ENCODE peak calls at places on chromosomes 16 and 17, in five cellular contexts. C is tibial nerve; G is neuronal stem cell; R is effector memory CD4-positive, alpha-beta T cell; W is stomach. X is an unnamed sample.

GRCh38 chr16:30958164-30959083 is 870 bp downstream of the SETD1A start:
- DNase-seq in C (no peak), G (peak; percentile 48), W (peak; percentile 56), R (no peak), X (peak; percentile 68)

GRCh38 chr17:77279448-77280303 is 138.9 kb downstream of the SEC14L1 start:
- DNase-seq in G (no peak), R (no peak), W (peak; percentile 44), C (no peak), X (peak; percentile 90)

GRCh38 chr17:79991924-79992656 is 43.6 kb downstream of the TBC1D16 start:
- DNase-seq in G (no peak), C (no peak), W (peak; percentile 50), R (no peak), X (no peak)

GRCh38 chr17:58356231-58356630 is 4.2 kb upstream of the SUPT4H1 start:
- DNase-seq in R (no peak), C (no peak), W (no peak), G (no peak), X (no peak)

GRCh38 chr17:11506635-11507034 is 91.6 kb upstream of the DNAH9 start:
- DNase-seq in R (no peak), C (no peak), W (no peak), G (peak; percentile 83), X (no peak)

GRCh38 chr16:84295203-84295850 is 649 bp downstream of the WFDC1 start:
- DNase-seq in R (no peak), C (no peak), G (no peak), W (no peak), X (no peak)

GRCh38 chr16:67249178-67249759 is 490 bp downstream of the SLC9A5 start:
- DNase-seq in G (no peak), W (no peak), R (no peak), C (no peak), X (no peak)

GRCh38 chr17:39618252-39618913 is 8.4 kb upstream of the PPP1R1B start:
- DNase-seq in G (no peak), R (no peak), C (no peak), W (no peak), X (no peak)

GRCh38 chr16:16915771-16916170 is 536.8 kb downstream of the NPIPA7 start:
- DNase-seq in C (no peak), R (no peak), W (no peak), G (no peak), X (no peak)

GRCh38 chr17:61584866-61585265 is 6.2 kb downstream of the NACA2 start:
- DNase-seq in W (no peak), R (no peak), G (no peak), C (no peak), X (no peak)

GRCh38 chr16:8063151-8063550 is 527.2 kb downstream of the TMEM114 start:
- DNase-seq in R (no peak), G (no peak), C (no peak), W (no peak), X (no peak)

GRCh38 chr16:70740919-70741778 is 55.3 kb upstream of the MTSS2 start:
- DNase-seq in C (no peak), R (no peak), W (no peak), G (no peak), X (no peak)

GRCh38 chr17:75454193-75454592 is 2.2 kb upstream of the TMEM94 start:
- DNase-seq in G (no peak), C (no peak), W (no peak), R (no peak), X (no peak)

GRCh38 chr16:49101997-49102396 is 179.6 kb downstream of the CBLN1 start:
- DNase-seq in C (no peak), W (no peak), G (no peak), R (no peak), X (no peak)

GRCh38 chr16:56742030-56742984 is 12.4 kb downstream of the NUP93 start:
- DNase-seq in W (no peak), C (no peak), R (no peak), G (no peak), X (no peak)

GRCh38 chr16:12546918-12547607 is 256.6 kb downstream of the CPPED1 start:
- DNase-seq in G (no peak), C (no peak), R (no peak), W (no peak), X (no peak)
- H3K4me1 ChIP-seq in G (peaks cover 2% of the 10 kb centered on the region), C (peaks cover 5% of the 10 kb centered on the region), R (no peaks in the 10 kb centered on the region), W (no peaks in the 10 kb centered on the region), X (peaks cover 10% of the 10 kb centered on the region)

GRCh38 chr17:68327823-68328557 is 36.7 kb downstream of the ARSG start:
- DNase-seq in G (no peak), C (no peak), R (no peak), W (no peak), X (no peak)
- H3K27ac ChIP-seq in G (no peak overlapping the region), C (no peak overlapping the region), R (no peak overlapping the region), W (no peak overlapping the region), X (no peak overlapping the region)

GRCh38 chr16:79597277-79597676 is 3.3 kb downstream of the MAF start:
- DNase-seq in C (no peak), W (no peak), R (no peak), G (no peak), X (no peak)
- H3K4me3 ChIP-seq in C (peak overlapping the region; percentile 75), W (peak overlapping the region; percentile 65), R (peak overlapping the region; percentile 57), G (peak overlapping the region; percentile 78), X (peak overlapping the region; percentile 73)

DNA sequence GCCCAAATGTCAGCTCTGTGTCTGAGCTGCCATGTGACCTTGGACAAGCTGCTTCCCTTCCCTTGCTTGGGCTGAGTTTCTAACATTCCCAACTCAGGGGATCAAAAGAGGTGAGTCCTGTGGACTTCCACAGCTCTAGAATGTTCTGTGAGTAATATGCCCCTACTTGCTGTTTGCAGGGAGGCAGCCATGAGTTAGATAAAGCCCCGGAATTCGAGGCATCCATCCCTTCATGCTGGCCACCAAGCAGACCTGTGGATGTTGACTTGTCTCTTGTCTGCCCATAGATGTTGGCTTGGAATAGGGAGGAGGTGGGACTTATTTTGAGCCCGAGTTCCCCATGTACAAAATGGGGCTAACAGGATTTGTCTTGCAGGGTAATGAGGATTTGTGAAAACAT is 36.2 kb downstream of the KSR1 start:
- DNase-seq in C (no peak), R (no peak), G (no peak), W (no peak), X (no peak)
- H3K4me1 ChIP-seq in C (peaks cover 98% of the 10 kb centered on the region), R (no peaks in the 10 kb centered on the region), G (peaks cover 36% of the 10 kb centered on the region), W (peaks cover 49% of the 10 kb centered on the region), X (peaks cover 80% of the 10 kb centered on the region)

DNA sequence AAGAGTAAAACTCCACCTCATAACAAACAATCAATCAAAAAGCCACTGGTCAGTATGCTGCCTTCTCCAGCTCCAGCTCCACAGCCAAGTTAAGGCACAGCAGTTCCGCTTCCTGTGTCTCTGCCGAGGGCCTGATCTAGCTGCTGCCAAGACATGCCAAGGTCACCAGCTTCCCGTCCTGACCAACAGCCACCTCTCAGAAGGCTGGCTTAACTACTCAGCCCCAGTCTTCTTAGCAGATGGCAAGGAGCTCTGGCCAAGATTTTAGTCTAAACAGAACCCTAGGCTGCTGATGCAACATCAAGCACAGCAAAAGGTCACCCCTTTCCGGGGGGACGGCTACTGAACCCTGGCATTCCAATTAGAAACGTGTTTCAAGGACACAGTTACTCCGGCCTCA is 17.7 kb upstream of the MNT start:
- DNase-seq in G (no peak), W (no peak), R (no peak), C (no peak), X (no peak)
- H3K27ac ChIP-seq in G (no peak overlapping the region), W (peak overlapping the region; percentile 65), R (no peak overlapping the region), C (no peak overlapping the region), X (peak overlapping the region; percentile 26)